ENCODE peak calls at places on chromosome 19, in ten cellular contexts. P, U, Y, O, B, M, J, Z, I and V are unnamed samples.

GRCh38 chr19:10503002-10503789 is at the start of gene KEAP1:
- DNase-seq in P (no peak), U (no peak), Y (no peak), O (peak), B (no peak), M (peak), J (no peak), Z (no peak), I (peak), V (no peak)

GRCh38 chr19:42270346-42271044 is 1.4 kb downstream of the CIC start:
- DNase-seq in P (peak), U (peak), Y (no peak), O (peak), B (peak), M (no peak), J (no peak), Z (peak), I (peak), V (peak)

GRCh38 chr19:45492627-45493470 is 4.0 kb downstream of the RTN2 start:
- DNase-seq in P (peak), U (peak), Y (no peak), O (peak), B (no peak), M (peak), J (no peak), Z (no peak), I (no peak), V (peak)

GRCh38 chr19:54114340-54114826 is 1.1 kb downstream of the TFPT start:
- DNase-seq in P (peak), U (peak), Y (no peak), O (peak), B (no peak), M (no peak), J (no peak), Z (no peak), I (peak), V (peak)

GRCh38 chr19:53102186-53102585 is 1.0 kb downstream of the ZNF160 start:
- DNase-seq in P (no peak), U (no peak), Y (no peak), O (no peak), B (no peak), M (no peak), J (no peak), Z (no peak), I (no peak), V (no peak)

GRCh38 chr19:23415034-23415433 is 19.8 kb upstream of the ZNF91 start:
- DNase-seq in P (no peak), U (peak), Y (no peak), O (no peak), B (no peak), M (no peak), J (no peak), Z (no peak), I (no peak), V (no peak)

GRCh38 chr19:14536926-14537692 is 7.7 kb downstream of the TECR start:
- DNase-seq in P (no peak), U (peak), Y (no peak), O (peak), B (peak), M (peak), J (peak), Z (peak), I (no peak), V (no peak)

GRCh38 chr19:7637374-7638256 is 705 bp downstream of the STXBP2 start:
- DNase-seq in P (no peak), U (no peak), Y (no peak), O (no peak), B (peak), M (peak), J (no peak), Z (no peak), I (no peak), V (no peak)

GRCh38 chr19:17235618-17236413 is 9.8 kb downstream of the OCEL1 start:
- DNase-seq in P (peak), U (peak), Y (no peak), O (peak), B (peak), M (peak), J (no peak), Z (peak), I (peak), V (peak)

GRCh38 chr19:45187421-45188100 is 9.0 kb downstream of the BLOC1S3 start:
- DNase-seq in P (no peak), U (peak), Y (no peak), O (no peak), B (no peak), M (no peak), J (no peak), Z (no peak), I (no peak), V (peak)

GRCh38 chr19:10748195-10748923 is 30.5 kb downstream of the DNM2 start:
- DNase-seq in P (no peak), U (no peak), Y (no peak), O (no peak), B (no peak), M (no peak), J (no peak), Z (no peak), I (no peak), V (no peak)

GRCh38 chr19:45887311-45887710 is 1.4 kb upstream of the IRF2BP1 start:
- DNase-seq in P (no peak), U (no peak), Y (no peak), O (no peak), B (no peak), M (no peak), J (no peak), Z (peak), I (no peak), V (no peak)

GRCh38 chr19:19817357-19817756 is 4.2 kb downstream of the ZNF506 start:
- DNase-seq in P (no peak), U (no peak), Y (no peak), O (no peak), B (no peak), M (no peak), J (no peak), Z (no peak), I (peak), V (no peak)

GRCh38 chr19:8626823-8627222 is 3.6 kb upstream of the NFILZ start:
- DNase-seq in P (no peak), U (no peak), Y (no peak), O (no peak), B (no peak), M (no peak), J (no peak), Z (no peak), I (no peak), V (no peak)

GRCh38 chr19:36488118-36488815 is 1.1 kb downstream of the ZNF566 start:
- DNase-seq in P (peak), U (no peak), Y (no peak), O (peak), B (no peak), M (no peak), J (no peak), Z (no peak), I (no peak), V (no peak)

GRCh38 chr19:1104452-1105216 is 840 bp downstream of the GPX4 start:
- DNase-seq in P (peak), U (peak), Y (no peak), O (peak), B (peak), M (peak), J (no peak), Z (peak), I (peak), V (peak)

GRCh38 chr19:16027528-16027927 is 48.8 kb upstream of the TPM4 start:
- DNase-seq in P (no peak), U (no peak), Y (no peak), O (no peak), B (no peak), M (no peak), J (no peak), Z (no peak), I (no peak), V (peak)

GRCh38 chr19:23286477-23286876 is 36.3 kb upstream of the ZNF724 start:
- DNase-seq in P (no peak), U (no peak), Y (no peak), O (no peak), B (no peak), M (no peak), J (no peak), Z (no peak), I (no peak), V (no peak)

GRCh38 chr19:14248578-14249011 is 42.6 kb upstream of the ADGRL1 start:
- DNase-seq in P (peak), U (peak), Y (no peak), O (peak), B (no peak), M (peak), J (no peak), Z (peak), I (peak), V (peak)

GRCh38 chr19:43711751-43712355 is 4.0 kb upstream of the IRGC start:
- DNase-seq in P (no peak), U (no peak), Y (no peak), O (no peak), B (peak), M (no peak), J (no peak), Z (no peak), I (no peak), V (no peak)

GRCh38 chr19:20423381-20424207 is 142.0 kb downstream of the ZNF737 start:
- DNase-seq in P (peak), U (peak), Y (no peak), O (peak), B (peak), M (peak), J (peak), Z (peak), I (peak), V (peak)

GRCh38 chr19:18865973-18866799 is 29.8 kb downstream of the CERS1 start:
- DNase-seq in P (no peak), U (peak), Y (no peak), O (peak), B (peak), M (peak), J (no peak), Z (peak), I (peak), V (peak)

GRCh38 chr19:7605490-7606222 is 10.0 kb downstream of the CAMSAP3 start:
- DNase-seq in P (no peak), U (peak), Y (no peak), O (no peak), B (peak), M (no peak), J (no peak), Z (no peak), I (no peak), V (no peak)

GRCh38 chr19:49056101-49056901 is 1.2 kb downstream of the CGB7 start:
- DNase-seq in P (peak), U (peak), Y (no peak), O (peak), B (peak), M (peak), J (no peak), Z (peak), I (peak), V (peak)

GRCh38 chr19:42115219-42115618 is 17.0 kb downstream of the POU2F2 start:
- DNase-seq in P (no peak), U (no peak), Y (no peak), O (peak), B (no peak), M (no peak), J (no peak), Z (no peak), I (no peak), V (no peak)

GRCh38 chr19:3398114-3398899 is 31.9 kb downstream of the NFIC start:
- DNase-seq in P (no peak), U (no peak), Y (no peak), O (peak), B (no peak), M (peak), J (peak), Z (peak), I (no peak), V (peak)

GRCh38 chr19:56537442-56537841 is 1.3 kb upstream of the ZFP28 start:
- DNase-seq in P (no peak), U (no peak), Y (no peak), O (no peak), B (no peak), M (no peak), J (no peak), Z (no peak), I (no peak), V (no peak)

GRCh38 chr19:10288662-10289166 is 1.0 kb upstream of the ICAM5 start:
- DNase-seq in P (no peak), U (peak), Y (no peak), O (no peak), B (no peak), M (no peak), J (no peak), Z (no peak), I (no peak), V (no peak)

GRCh38 chr19:275000-275399 is 16.2 kb downstream of the PLPP2 start:
- DNase-seq in P (no peak), U (no peak), Y (no peak), O (no peak), B (no peak), M (no peak), J (no peak), Z (no peak), I (no peak), V (no peak)

GRCh38 chr19:42683917-42684513 is 56.3 kb downstream of the PSG3 start:
- DNase-seq in P (peak), U (no peak), Y (no peak), O (peak), B (peak), M (no peak), J (no peak), Z (no peak), I (no peak), V (no peak)

GRCh38 chr19:35353635-35354034 is 4.6 kb upstream of the FFAR3 start:
- DNase-seq in P (no peak), U (peak), Y (no peak), O (peak), B (no peak), M (no peak), J (no peak), Z (no peak), I (no peak), V (no peak)

GRCh38 chr19:343941-344624 is 513 bp downstream of the MIER2 start:
- DNase-seq in P (no peak), U (peak), Y (no peak), O (peak), B (no peak), M (no peak), J (no peak), Z (no peak), I (peak), V (no peak)

GRCh38 chr19:38384209-38385027 is 3.4 kb downstream of the GGN start:
- DNase-seq in P (no peak), U (no peak), Y (no peak), O (peak), B (peak), M (no peak), J (no peak), Z (no peak), I (no peak), V (no peak)
- TF ChIP-seq CTCF in P (peak), U (no peak), Y (no peak), O (peak), B (no peak), M (no peak), J (no peak), Z (no peak), I (no peak), V (no peak)

DNA sequence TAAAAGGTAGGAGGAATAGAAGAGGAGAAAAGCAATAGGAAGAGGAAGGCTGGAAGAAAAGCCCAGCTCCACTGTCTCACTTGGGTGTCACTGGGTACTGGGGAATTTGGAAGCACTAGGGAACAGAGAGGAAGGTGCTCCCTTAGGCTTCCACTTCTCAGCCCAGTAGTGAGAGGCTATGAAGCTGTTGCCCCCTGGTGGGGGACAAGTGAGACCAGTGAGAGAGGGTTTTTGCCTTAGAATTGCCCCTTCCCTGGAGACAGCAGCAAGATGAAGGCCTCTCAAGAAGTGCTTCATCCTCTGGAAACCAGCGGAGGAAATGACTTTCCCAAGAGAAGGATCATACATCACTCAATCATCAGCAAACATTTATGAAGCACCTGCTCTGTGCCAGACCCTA is 4.7 kb upstream of the ZNF606 start:
- DNase-seq in P (no peak), U (no peak), Y (no peak), O (no peak), B (no peak), M (no peak), J (no peak), Z (no peak), I (no peak), V (no peak)
- TF ChIP-seq CTCF in P (no peak), U (no peak), Y (no peak), O (no peak), B (no peak), M (peak), J (no peak), Z (no peak), I (no peak), V (no peak)

GRCh38 chr19:13151605-13152355 is 1.6 kb downstream of the IER2 start:
- DNase-seq in P (peak), U (peak), Y (peak), O (peak), B (peak), M (peak), J (peak), Z (peak), I (peak), V (peak)
- TF ChIP-seq CTCF in P (no peak), U (no peak), Y (peak), O (peak), B (no peak), M (peak), J (no peak), Z (peak), I (no peak), V (no peak)

GRCh38 chr19:40533508-40533907 is 43.2 kb upstream of the SHKBP1 start:
- DNase-seq in P (no peak), U (no peak), Y (no peak), O (no peak), B (no peak), M (no peak), J (no peak), Z (no peak), I (no peak), V (no peak)

GRCh38 chr19:40529093-40529954 is 47.3 kb upstream of the SHKBP1 start:
- DNase-seq in P (peak), U (peak), Y (peak), O (peak), B (peak), M (peak), J (peak), Z (peak), I (peak), V (peak)

GRCh38 chr19:40528533-40529092 is 48.1 kb upstream of the SHKBP1 start:
- DNase-seq in P (no peak), U (no peak), Y (no peak), O (no peak), B (no peak), M (no peak), J (no peak), Z (no peak), I (no peak), V (no peak)

GRCh38 chr19:40528078-40528477 is 48.6 kb upstream of the SHKBP1 start:
- DNase-seq in P (no peak), U (no peak), Y (no peak), O (no peak), B (no peak), M (no peak), J (no peak), Z (no peak), I (no peak), V (no peak)

GRCh38 chr19:40530091-40530901 is 46.4 kb upstream of the SHKBP1 start:
- DNase-seq in P (no peak), U (peak), Y (no peak), O (no peak), B (no peak), M (no peak), J (no peak), Z (no peak), I (no peak), V (no peak)
- TF ChIP-seq CTCF in P (no peak), U (peak), Y (no peak), O (no peak), B (no peak), M (no peak), J (no peak), Z (peak), I (no peak), V (peak)

GRCh38 chr19:6417713-6418561 is 6.7 kb downstream of the KHSRP start:
- DNase-seq in P (no peak), U (no peak), Y (no peak), O (peak), B (no peak), M (no peak), J (no peak), Z (peak), I (no peak), V (peak)
- TF ChIP-seq CTCF in P (peak), U (peak), Y (no peak), O (peak), B (no peak), M (peak), J (no peak), Z (peak), I (no peak), V (peak)

GRCh38 chr19:30692517-30692870 is 320.3 kb downstream of the ZNF536 start:
- DNase-seq in P (no peak), U (no peak), Y (no peak), O (peak), B (no peak), M (no peak), J (no peak), Z (peak), I (no peak), V (no peak)

GRCh38 chr19:30696514-30696913 is 324.3 kb downstream of the ZNF536 start:
- DNase-seq in P (no peak), U (no peak), Y (no peak), O (peak), B (no peak), M (no peak), J (no peak), Z (no peak), I (no peak), V (no peak)

GRCh38 chr19:30694156-30694555 is 322.0 kb downstream of the ZNF536 start:
- DNase-seq in P (no peak), U (no peak), Y (no peak), O (no peak), B (no peak), M (no peak), J (no peak), Z (no peak), I (no peak), V (no peak)

GRCh38 chr19:30693179-30693578 is 321.0 kb downstream of the ZNF536 start:
- DNase-seq in P (no peak), U (no peak), Y (no peak), O (no peak), B (no peak), M (no peak), J (no peak), Z (no peak), I (no peak), V (no peak)

GRCh38 chr19:30695171-30695875 is 323.1 kb downstream of the ZNF536 start:
- DNase-seq in P (no peak), U (no peak), Y (no peak), O (no peak), B (no peak), M (no peak), J (no peak), Z (no peak), I (no peak), V (no peak)
- TF ChIP-seq CTCF in P (no peak), U (no peak), Y (no peak), O (no peak), B (no peak), M (peak), J (no peak), Z (no peak), I (no peak), V (no peak)

GRCh38 chr19:4906963-4907362 is 2.3 kb upstream of the UHRF1 start:
- DNase-seq in P (no peak), U (no peak), Y (no peak), O (no peak), B (no peak), M (no peak), J (no peak), Z (no peak), I (no peak), V (no peak)
- TF ChIP-seq CTCF in P (no peak), U (no peak), Y (no peak), O (no peak), B (no peak), M (no peak), J (no peak), Z (no peak), I (no peak), V (no peak)

GRCh38 chr19:2315818-2316353 is 7.9 kb upstream of the LINGO3 start:
- DNase-seq in P (no peak), U (no peak), Y (no peak), O (peak), B (no peak), M (peak), J (peak), Z (no peak), I (no peak), V (peak)
- TF ChIP-seq CTCF in P (peak), U (peak), Y (peak), O (peak), B (no peak), M (peak), J (no peak), Z (peak), I (peak), V (peak)